ENCODE peak calls at places on chromosomes 4 and X, in four cellular contexts. One of them, this sample, is unnamed.

GRCh38 chrX:23883737-23884354 is 23.9 kb downstream of the APOO start:
- DNase-seq in WTC11: no peak
- DNase-seq in GM12878: no peak
- DNase-seq in K562: peak
- DNase-seq in this sample: no peak

GRCh38 chr4:40307627-40308497 is 27.3 kb upstream of the CHRNA9 start:
- DNase-seq in WTC11: no peak
- DNase-seq in GM12878: peak
- DNase-seq in K562: peak
- DNase-seq in this sample: no peak

GRCh38 chr4:26484032-26484515 is 6.2 kb downstream of the CCKAR start:
- DNase-seq in WTC11: no peak
- DNase-seq in GM12878: no peak
- DNase-seq in K562: no peak
- DNase-seq in this sample: no peak

GRCh38 chrX:15930585-15930984 is 76.0 kb upstream of the AP1S2 start:
- DNase-seq in WTC11: no peak
- DNase-seq in GM12878: peak
- DNase-seq in K562: peak
- DNase-seq in this sample: peak

GRCh38 chr4:26140150-26140898 is 180.5 kb upstream of the RBPJ start:
- DNase-seq in WTC11: no peak
- DNase-seq in GM12878: no peak
- DNase-seq in K562: peak
- DNase-seq in this sample: no peak

GRCh38 chr4:151801547-151802516 is 41.0 kb upstream of the GATB start:
- DNase-seq in WTC11: peak
- DNase-seq in GM12878: no peak
- DNase-seq in K562: peak
- DNase-seq in this sample: peak

GRCh38 chrX:69987691-69988090 is 62.0 kb downstream of the AWAT2 start:
- DNase-seq in WTC11: no peak
- DNase-seq in GM12878: no peak
- DNase-seq in K562: no peak
- DNase-seq in this sample: no peak

GRCh38 chr4:168257663-168258235 is 60.8 kb downstream of the DDX60 start:
- DNase-seq in WTC11: no peak
- DNase-seq in GM12878: no peak
- DNase-seq in K562: no peak
- DNase-seq in this sample: no peak

GRCh38 chr4:74968456-74969164 is 35.7 kb downstream of the PARM1 start:
- DNase-seq in WTC11: no peak
- DNase-seq in GM12878: no peak
- DNase-seq in K562: no peak
- DNase-seq in this sample: no peak

GRCh38 chr4:145920205-145920604 is 18.4 kb downstream of the ZNF827 start:
- DNase-seq in WTC11: no peak
- DNase-seq in GM12878: no peak
- DNase-seq in K562: no peak
- DNase-seq in this sample: no peak

GRCh38 chr4:177008071-177008835 is 215.5 kb upstream of the VEGFC start:
- DNase-seq in WTC11: no peak
- DNase-seq in GM12878: no peak
- DNase-seq in K562: no peak
- DNase-seq in this sample: no peak

GRCh38 chr4:175035907-175036306 is 117.7 kb downstream of the ADAM29 start:
- DNase-seq in WTC11: no peak
- DNase-seq in GM12878: peak
- DNase-seq in K562: no peak
- DNase-seq in this sample: no peak

GRCh38 chr4:99808260-99808857 is 8.3 kb upstream of the DAPP1 start:
- DNase-seq in WTC11: peak
- DNase-seq in GM12878: no peak
- DNase-seq in K562: peak
- DNase-seq in this sample: peak

GRCh38 chr4:184854673-184855072 is 28.9 kb upstream of the ACSL1 start:
- DNase-seq in WTC11: no peak
- DNase-seq in GM12878: no peak
- DNase-seq in K562: peak
- DNase-seq in this sample: peak
- TF ChIP-seq USF1 in WTC11: no peak
- TF ChIP-seq USF1 in GM12878: no peak
- TF ChIP-seq USF1 in K562: no peak
- TF ChIP-seq USF1 in this sample: no peak

DNA sequence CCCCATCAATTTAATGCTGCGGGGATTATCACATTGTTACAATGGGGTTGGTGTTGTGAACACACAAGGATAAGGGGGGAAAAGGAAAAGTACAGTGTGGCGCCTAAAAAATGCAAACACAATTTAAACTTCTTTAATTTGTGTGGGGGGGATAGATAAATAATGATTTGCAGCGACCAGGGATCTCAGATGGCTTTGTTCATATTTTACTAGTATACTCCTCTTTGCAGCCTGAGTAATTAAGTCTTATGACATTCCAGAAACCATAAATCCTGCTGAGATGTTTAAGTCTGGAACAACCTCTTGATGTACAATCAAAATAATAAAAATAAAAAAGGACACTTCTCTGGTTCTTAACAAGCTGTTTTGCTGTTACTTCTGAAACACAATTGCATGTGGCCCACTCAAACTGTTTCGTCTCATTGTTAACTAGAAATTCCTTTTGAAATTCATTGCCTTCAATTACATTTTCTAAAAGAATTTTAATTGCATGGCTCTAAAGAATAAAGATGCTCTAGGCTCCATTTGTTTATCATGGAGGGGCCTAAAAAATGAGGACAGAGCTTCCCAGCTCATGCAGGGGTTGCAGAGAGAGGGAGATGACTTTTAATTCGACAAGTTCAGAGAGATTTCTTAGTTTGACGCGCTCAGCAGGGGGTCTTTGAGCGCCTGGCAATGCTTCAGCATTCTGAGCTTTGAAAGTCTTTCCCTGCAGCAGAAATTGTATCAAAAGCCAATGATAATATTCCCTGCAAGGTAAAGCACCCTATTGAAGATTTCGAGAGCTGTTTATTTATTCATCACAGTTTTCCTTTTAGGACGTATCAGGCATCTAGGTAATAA is 892.4 kb upstream of the TENM3 start:
- DNase-seq in WTC11: peak
- DNase-seq in GM12878: no peak
- DNase-seq in K562: no peak
- DNase-seq in this sample: no peak
- TF ChIP-seq USF1 in WTC11: no peak
- TF ChIP-seq USF1 in GM12878: no peak
- TF ChIP-seq USF1 in K562: no peak
- TF ChIP-seq USF1 in this sample: no peak

GRCh38 chr4:1403591-1404572 is 2.4 kb downstream of the NKX1-1 start:
- DNase-seq in WTC11: no peak
- DNase-seq in GM12878: no peak
- DNase-seq in K562: no peak
- DNase-seq in this sample: peak
- TF ChIP-seq USF1 in WTC11: no peak
- TF ChIP-seq USF1 in GM12878: no peak
- TF ChIP-seq USF1 in K562: no peak
- TF ChIP-seq USF1 in this sample: no peak

GRCh38 chr4:3270141-3270611 is 21.2 kb downstream of the MSANTD1 start:
- DNase-seq in WTC11: no peak
- DNase-seq in GM12878: no peak
- DNase-seq in K562: no peak
- DNase-seq in this sample: peak
- TF ChIP-seq USF1 in WTC11: no peak
- TF ChIP-seq USF1 in GM12878: no peak
- TF ChIP-seq USF1 in K562: no peak
- TF ChIP-seq USF1 in this sample: no peak

DNA sequence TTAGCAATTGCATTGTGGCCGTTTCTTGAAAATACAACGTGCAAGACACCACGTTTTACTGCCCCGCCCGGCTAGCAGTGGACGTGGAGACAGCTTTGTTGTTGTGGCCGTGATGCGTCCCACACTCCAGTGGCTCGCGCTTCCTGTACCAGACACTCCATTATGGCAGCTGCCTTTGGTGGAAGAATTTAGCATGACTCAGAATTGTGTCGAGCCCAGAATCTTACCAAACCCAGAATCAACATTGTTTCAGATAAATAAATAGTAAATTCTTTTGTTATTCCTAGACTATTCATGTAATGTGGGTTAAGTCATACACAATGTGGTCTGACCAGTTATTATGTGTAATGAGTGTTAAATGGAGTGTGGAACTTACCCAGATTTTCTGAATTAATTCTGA is 25.3 kb upstream of the S100P start:
- DNase-seq in WTC11: no peak
- DNase-seq in GM12878: no peak
- DNase-seq in K562: no peak
- DNase-seq in this sample: no peak
- TF ChIP-seq USF1 in WTC11: no peak
- TF ChIP-seq USF1 in GM12878: no peak
- TF ChIP-seq USF1 in K562: no peak
- TF ChIP-seq USF1 in this sample: no peak

DNA sequence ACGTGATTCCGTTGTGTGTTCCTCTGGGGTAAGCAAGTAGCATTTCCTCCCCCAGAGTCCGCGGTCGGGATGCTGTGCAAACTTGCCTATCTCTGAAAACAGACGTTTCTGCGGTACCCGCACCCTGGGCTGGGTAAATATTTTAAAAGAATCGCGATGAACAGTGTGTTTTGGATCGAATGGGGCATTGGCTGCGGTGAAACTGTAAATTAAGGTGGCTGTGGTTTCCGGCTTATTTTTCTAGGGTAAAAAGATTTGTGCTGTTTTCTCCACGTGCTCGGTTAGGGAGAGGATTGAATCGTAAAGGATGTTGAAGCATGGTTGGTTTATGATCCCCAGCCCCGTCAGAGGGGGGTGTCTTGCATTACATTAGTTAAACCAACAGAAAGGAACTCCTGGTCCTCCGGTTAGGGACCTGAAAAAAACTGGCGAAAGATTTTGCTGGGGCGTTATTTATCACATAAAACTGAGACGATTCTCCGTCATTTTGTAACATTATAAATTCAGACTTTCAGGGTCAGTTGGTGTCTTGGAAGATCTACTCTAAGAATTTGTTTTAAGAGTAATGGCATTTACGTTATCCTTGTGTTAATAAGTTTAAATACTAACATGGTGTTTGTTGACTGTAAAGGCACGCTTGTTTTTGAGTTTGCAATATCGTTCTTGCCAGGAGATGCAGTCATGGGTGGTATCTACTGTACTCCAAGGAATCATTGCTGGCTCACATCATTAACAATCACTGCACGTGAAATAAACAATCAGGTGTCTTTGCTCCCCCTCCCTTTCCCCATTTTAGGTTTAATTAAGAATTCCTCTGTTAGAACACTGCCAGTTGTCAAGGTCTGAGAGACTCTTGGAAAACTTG is 1.4 kb downstream of the HHIP start:
- DNase-seq in WTC11: peak
- DNase-seq in GM12878: no peak
- DNase-seq in K562: peak
- DNase-seq in this sample: peak
- TF ChIP-seq USF1 in WTC11: no peak
- TF ChIP-seq USF1 in GM12878: no peak
- TF ChIP-seq USF1 in K562: no peak
- TF ChIP-seq USF1 in this sample: no peak

DNA sequence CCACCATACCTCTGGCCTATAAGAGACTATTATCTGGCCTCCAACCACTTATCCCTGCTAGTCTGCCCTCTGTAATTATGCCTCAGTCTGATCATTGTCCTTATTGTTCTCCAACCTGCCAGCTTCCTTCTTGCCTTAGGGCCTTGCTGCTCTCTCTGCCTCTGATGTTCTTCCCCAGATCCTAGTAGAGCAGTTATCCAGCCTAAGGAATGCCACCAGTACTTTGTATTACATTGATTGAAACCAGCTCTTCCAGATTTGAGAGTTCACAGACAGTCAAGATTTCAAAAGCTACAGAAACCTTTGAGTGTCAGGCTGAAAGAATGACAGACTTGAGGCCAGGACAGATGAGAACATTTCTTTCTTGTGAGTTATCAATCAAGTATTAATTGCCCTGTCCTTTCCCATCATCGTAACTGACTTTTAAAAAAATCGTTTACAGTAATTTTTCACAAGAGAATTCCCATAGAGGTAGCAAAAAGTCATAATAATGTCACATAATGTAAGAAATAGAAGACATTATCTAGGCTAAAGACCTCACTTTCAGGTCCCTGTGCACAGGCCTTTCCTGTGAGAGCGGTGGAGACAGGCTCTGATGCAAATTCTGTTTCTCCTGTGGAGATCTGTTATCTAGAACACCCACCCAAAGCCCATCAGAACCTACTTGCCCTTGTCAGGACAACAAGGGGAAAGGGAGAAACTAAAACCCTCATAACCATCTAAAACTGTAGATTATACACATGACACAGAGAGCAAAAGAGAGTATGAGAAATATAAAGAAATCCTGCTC is 64.1 kb upstream of the GUCY1A1 start:
- DNase-seq in WTC11: no peak
- DNase-seq in GM12878: no peak
- DNase-seq in K562: no peak
- DNase-seq in this sample: no peak
- TF ChIP-seq USF1 in WTC11: no peak
- TF ChIP-seq USF1 in GM12878: no peak
- TF ChIP-seq USF1 in K562: no peak
- TF ChIP-seq USF1 in this sample: no peak

GRCh38 chr4:86442881-86443280 is 83.0 kb upstream of the MAPK10 start:
- DNase-seq in WTC11: no peak
- DNase-seq in GM12878: no peak
- DNase-seq in K562: no peak
- DNase-seq in this sample: no peak

GRCh38 chr4:86443495-86443894 is 83.6 kb upstream of the MAPK10 start:
- DNase-seq in WTC11: no peak
- DNase-seq in GM12878: no peak
- DNase-seq in K562: no peak
- DNase-seq in this sample: no peak

GRCh38 chr4:86441175-86441960 is 81.5 kb upstream of the MAPK10 start:
- DNase-seq in WTC11: no peak
- DNase-seq in GM12878: peak
- DNase-seq in K562: no peak
- DNase-seq in this sample: peak

GRCh38 chr4:86439293-86439692 is 79.4 kb upstream of the MAPK10 start:
- DNase-seq in WTC11: no peak
- DNase-seq in GM12878: no peak
- DNase-seq in K562: no peak
- DNase-seq in this sample: no peak
- TF ChIP-seq USF1 in WTC11: no peak
- TF ChIP-seq USF1 in GM12878: no peak
- TF ChIP-seq USF1 in K562: no peak
- TF ChIP-seq USF1 in this sample: no peak

GRCh38 chr4:79366422-79366821 is 40.6 kb upstream of the NAA11 start:
- DNase-seq in WTC11: no peak
- DNase-seq in GM12878: no peak
- DNase-seq in K562: no peak
- DNase-seq in this sample: no peak
- TF ChIP-seq USF1 in WTC11: no peak
- TF ChIP-seq USF1 in GM12878: no peak
- TF ChIP-seq USF1 in K562: no peak
- TF ChIP-seq USF1 in this sample: no peak